ENCODE peak calls at places on chromosomes 2 and 18, in eight cellular contexts. Y, U, H, J, R, M, Z and A are unnamed samples.

GRCh38 chr2:44753552-44754285 is 187.8 kb upstream of the SIX3 start:
- DNase-seq in U (no peak), R (no peak), H (no peak), M (no peak), J (no peak), Y (no peak), Z (no peak), A (peak; percentile 34)

GRCh38 chr2:41736105-41736567 is 311.7 kb upstream of the PKDCC start:
- DNase-seq in Z (no peak), J (no peak), R (no peak), M (no peak), H (no peak), Y (no peak), U (no peak), A (no peak)

GRCh38 chr2:190862591-190862991 is 18.0 kb upstream of the GLS start:
- DNase-seq in J (no peak), Z (no peak), R (no peak), H (no peak), M (no peak), U (no peak), Y (no peak), A (no peak)

GRCh38 chr2:75315436-75315835 is 116.1 kb upstream of the TACR1 start:
- DNase-seq in J (no peak), Y (no peak), U (no peak), Z (no peak), H (no peak), R (no peak), M (no peak), A (no peak)

GRCh38 chr18:45197526-45197970 is 417.7 kb upstream of the SLC14A2 start:
- DNase-seq in H (peak; percentile 18), M (no peak), U (no peak), R (no peak), Z (no peak), Y (no peak), J (no peak), A (no peak)

GRCh38 chr2:27353762-27354596 is 2.6 kb downstream of the GTF3C2 start:
- DNase-seq in M (no peak), U (no peak), Y (no peak), H (no peak), J (no peak), Z (no peak), R (no peak), A (peak; percentile 8)

GRCh38 chr2:102037681-102038080 is 45.9 kb downstream of the IL1R2 start:
- DNase-seq in H (no peak), R (no peak), Y (no peak), U (peak; percentile 28), Z (no peak), J (no peak), M (no peak), A (peak; percentile 68)

GRCh38 chr2:189369566-189369965 is 71.7 kb upstream of the WDR75 start:
- DNase-seq in J (no peak), Y (no peak), M (no peak), U (no peak), R (no peak), H (no peak), Z (peak; percentile 69), A (no peak)

GRCh38 chr2:168137510-168138180 is 109.8 kb downstream of the STK39 start:
- DNase-seq in Z (no peak), M (no peak), R (no peak), J (no peak), U (no peak), H (no peak), Y (no peak), A (no peak)

GRCh38 chr2:15771124-15771523 is 169.2 kb upstream of the MYCN start:
- DNase-seq in M (no peak), R (no peak), Y (no peak), U (no peak), Z (no peak), J (no peak), H (no peak), A (no peak)